ENCODE peak calls at places on chromosomes 16 and 17, in six cellular contexts. J is breast epithelium, U is fibroblast of mammary gland, X is neural crest cell, H is fibroblast of lung, G is left ventricle myocardium inferior. B is an unnamed sample.

GRCh38 chr17:65536573-65537342 is 24.7 kb downstream of the AXIN2 start:
- DNase-seq in G (no peak), H (peak), U (no peak), X (no peak), J (no peak), B (no peak)

GRCh38 chr17:8870406-8871040 is 3.0 kb upstream of the PIK3R6 start:
- DNase-seq in J (no peak), X (no peak), H (no peak), U (no peak), G (no peak), B (peak)

GRCh38 chr16:86371083-86371803 is 139.1 kb upstream of the FOXF1 start:
- DNase-seq in U (no peak), J (no peak), H (no peak), G (no peak), X (peak), B (no peak)

GRCh38 chr17:43879723-43880419 is 27.5 kb downstream of the MPP2 start:
- DNase-seq in H (no peak), X (no peak), U (no peak), G (no peak), J (no peak), B (no peak)

GRCh38 chr16:85649411-85649977 is 36.4 kb downstream of the GSE1 start:
- DNase-seq in J (no peak), U (no peak), X (no peak), H (no peak), G (no peak), B (no peak)

GRCh38 chr17:19943599-19943998 is 34.0 kb downstream of the AKAP10 start:
- DNase-seq in U (no peak), J (no peak), H (no peak), G (no peak), X (no peak), B (no peak)

GRCh38 chr17:18031955-18032354 is 7.0 kb downstream of the ATPAF2 start:
- DNase-seq in H (peak), J (no peak), X (no peak), U (peak), G (no peak), B (no peak)

GRCh38 chr17:66357037-66357436 is 54.6 kb downstream of the PRKCA start:
- DNase-seq in G (no peak), H (peak), U (peak), X (no peak), J (no peak), B (no peak)

GRCh38 chr17:17018021-17018441 is 24.2 kb upstream of the MPRIP start:
- DNase-seq in G (no peak), J (peak), X (no peak), U (no peak), H (no peak), B (no peak)

GRCh38 chr17:69404398-69404797 is 10.1 kb upstream of the MAP2K6 start:
- DNase-seq in G (no peak), X (no peak), J (no peak), H (no peak), U (peak), B (no peak)

GRCh38 chr17:27621557-27621956 is 9.4 kb upstream of the LGALS9 start:
- DNase-seq in G (no peak), X (no peak), H (no peak), U (no peak), J (no peak), B (no peak)

GRCh38 chr17:63707151-63707550 is 7.2 kb upstream of the LIMD2 start:
- DNase-seq in X (no peak), J (no peak), H (no peak), G (no peak), U (no peak), B (no peak)

GRCh38 chr17:1039511-1040215 is 42.7 kb downstream of the TIMM22 start:
- DNase-seq in H (no peak), J (peak), G (peak), U (peak), X (peak), B (peak)

GRCh38 chr17:45705123-45706009 is 78.8 kb upstream of the CRHR1 start:
- DNase-seq in J (no peak), U (peak), H (peak), X (no peak), G (no peak), B (no peak)

GRCh38 chr17:10058924-10059683 is 139.3 kb downstream of the GAS7 start:
- DNase-seq in J (no peak), U (peak), H (no peak), G (no peak), X (no peak), B (no peak)

GRCh38 chr17:66633322-66633965 is 201.5 kb upstream of the CACNG5 start:
- DNase-seq in G (no peak), H (peak), J (no peak), X (no peak), U (peak), B (no peak)

GRCh38 chr17:61461586-61461966 is 9.4 kb downstream of the TBX4 start:
- DNase-seq in J (no peak), G (no peak), X (no peak), U (no peak), H (no peak), B (no peak)

GRCh38 chr16:77064037-77064436 is 127.0 kb upstream of the MON1B start:
- DNase-seq in J (no peak), G (no peak), U (no peak), H (no peak), X (no peak), B (no peak)

GRCh38 chr17:75856062-75856681 is 1.0 kb upstream of the WBP2 start:
- DNase-seq in X (peak), G (no peak), J (no peak), H (no peak), U (no peak), B (no peak)

GRCh38 chr17:80361495-80362220 is 53.3 kb upstream of the ENDOV start:
- DNase-seq in X (peak), U (peak), J (peak), G (no peak), H (no peak), B (no peak)

GRCh38 chr17:55959756-55960155 is 193.5 kb upstream of the ANKFN1 start:
- DNase-seq in X (no peak), G (no peak), U (no peak), J (no peak), H (no peak), B (no peak)

DNA sequence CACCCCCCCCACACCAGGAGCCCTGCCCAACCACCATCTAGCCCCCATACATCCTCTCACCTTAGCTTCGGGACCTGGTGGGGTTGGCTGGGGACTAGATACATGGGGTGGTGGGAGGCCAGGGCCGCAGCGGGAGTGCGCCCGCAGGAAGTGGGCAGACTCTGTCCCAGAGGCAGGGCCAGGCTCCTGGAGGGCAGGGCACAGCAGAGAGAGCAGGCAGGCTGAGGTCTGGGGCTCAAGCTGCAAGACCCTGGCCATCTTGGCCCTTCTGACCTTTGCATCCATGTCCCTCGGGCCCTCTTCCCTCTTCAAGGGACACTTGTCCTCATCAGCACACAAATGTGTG is 2.7 kb downstream of the ENKD1 start:
- DNase-seq in G (no peak), X (no peak), J (no peak), U (no peak), H (no peak), B (no peak)
- TF ChIP-seq CTCF in G (no peak), X (no peak), J (no peak), U (no peak), H (no peak), B (no peak)

GRCh38 chr16:64137976-64138375 is 983.9 kb downstream of the CDH11 start:
- DNase-seq in X (no peak), G (no peak), J (no peak), H (no peak), U (no peak), B (no peak)

GRCh38 chr16:64136314-64136713 is 985.5 kb downstream of the CDH11 start:
- DNase-seq in G (no peak), J (no peak), X (no peak), H (no peak), U (no peak), B (no peak)

GRCh38 chr16:64133396-64133795 is 988.5 kb downstream of the CDH11 start:
- DNase-seq in H (no peak), X (no peak), J (no peak), G (no peak), U (no peak), B (no peak)

GRCh38 chr16:64136743-64137142 is 985.1 kb downstream of the CDH11 start:
- DNase-seq in H (no peak), J (no peak), X (no peak), G (no peak), U (no peak), B (no peak)

DNA sequence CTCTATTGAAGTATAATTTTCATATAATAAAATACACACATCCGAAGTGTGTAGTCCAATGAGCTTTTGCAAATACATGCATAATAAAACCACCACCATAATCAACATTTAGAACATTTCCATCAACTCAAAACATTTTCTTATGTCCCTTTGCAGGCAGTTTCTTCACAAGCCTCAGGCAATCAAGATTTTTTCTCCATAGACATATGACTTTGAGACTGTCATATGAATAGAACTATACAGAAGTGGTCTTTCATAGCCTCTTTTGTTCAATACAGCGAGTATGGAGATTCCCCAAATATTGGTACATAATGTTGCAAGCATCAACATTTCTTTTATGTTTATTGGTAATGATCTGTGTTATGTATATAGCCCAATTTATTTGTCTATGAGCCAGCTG is 983.2 kb downstream of the CDH11 start:
- DNase-seq in H (no peak), U (no peak), J (no peak), X (no peak), G (no peak), B (no peak)
- TF ChIP-seq CTCF in H (no peak), U (no peak), J (no peak), X (no peak), G (no peak), B (no peak)

GRCh38 chr17:77286641-77287431 is 146.1 kb downstream of the SEC14L1 start:
- DNase-seq in U (no peak), X (no peak), G (peak), J (peak), H (peak), B (no peak)
- TF ChIP-seq CTCF in U (no peak), X (no peak), G (no peak), J (no peak), H (no peak), B (no peak)

GRCh38 chr17:37659887-37660286 is 16.6 kb upstream of the DDX52 start:
- DNase-seq in U (no peak), H (no peak), J (no peak), G (no peak), X (no peak), B (no peak)
- TF ChIP-seq CTCF in U (no peak), H (no peak), J (no peak), G (no peak), X (no peak), B (no peak)

DNA sequence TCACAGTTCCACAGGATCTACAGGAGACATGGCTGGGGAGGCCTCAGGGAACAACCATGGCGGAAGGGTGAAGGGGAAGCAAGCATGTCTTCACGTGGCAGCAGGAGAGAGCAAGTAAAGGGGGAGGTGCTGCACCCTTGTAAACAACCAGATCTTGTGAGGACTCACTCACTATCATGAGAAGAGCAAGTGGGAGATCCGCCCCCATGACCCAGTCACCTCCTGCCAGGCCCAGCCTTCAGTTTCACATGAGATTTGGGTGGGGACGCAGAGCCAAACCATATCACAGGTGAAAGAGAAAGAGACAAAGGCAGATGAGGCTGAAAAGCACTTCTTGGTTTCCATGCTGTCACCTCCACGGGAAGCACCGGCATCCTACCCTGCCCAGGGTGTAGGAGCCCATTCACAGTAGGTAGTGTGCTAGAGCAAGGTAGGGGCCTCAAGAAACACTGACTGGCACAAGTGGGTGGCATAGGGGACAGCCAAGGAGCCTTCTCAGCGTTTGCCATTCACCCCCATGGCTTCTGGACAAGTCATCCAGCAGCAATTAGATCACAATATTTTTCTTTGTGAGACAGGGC is 6.6 kb downstream of the NARF start:
- DNase-seq in H (no peak), G (no peak), U (no peak), X (no peak), J (no peak), B (no peak)
- TF ChIP-seq CTCF in H (no peak), G (no peak), U (no peak), X (no peak), J (no peak), B (no peak)

GRCh38 chr17:29931253-29931932 is 1.4 kb upstream of the SSH2 start:
- DNase-seq in G (peak), J (no peak), H (peak), U (peak), X (peak), B (peak)

GRCh38 chr17:29929544-29930398 is at the start of gene SSH2:
- DNase-seq in H (peak), J (peak), X (peak), U (peak), G (peak), B (peak)

GRCh38 chr17:29930399-29931010 is 477 bp upstream of the SSH2 start:
- DNase-seq in U (peak), H (no peak), J (no peak), G (no peak), X (peak), B (no peak)

GRCh38 chr17:29936724-29937123 is 4.7 kb upstream of the EFCAB5 start:
- DNase-seq in U (no peak), H (no peak), G (no peak), J (no peak), X (no peak), B (no peak)

GRCh38 chr17:29933379-29933778 is 3.4 kb upstream of the SSH2 start:
- DNase-seq in U (peak), G (no peak), J (no peak), X (no peak), H (peak), B (no peak)
- TF ChIP-seq CTCF in U (peak), G (no peak), J (no peak), X (no peak), H (peak), B (no peak)

DNA sequence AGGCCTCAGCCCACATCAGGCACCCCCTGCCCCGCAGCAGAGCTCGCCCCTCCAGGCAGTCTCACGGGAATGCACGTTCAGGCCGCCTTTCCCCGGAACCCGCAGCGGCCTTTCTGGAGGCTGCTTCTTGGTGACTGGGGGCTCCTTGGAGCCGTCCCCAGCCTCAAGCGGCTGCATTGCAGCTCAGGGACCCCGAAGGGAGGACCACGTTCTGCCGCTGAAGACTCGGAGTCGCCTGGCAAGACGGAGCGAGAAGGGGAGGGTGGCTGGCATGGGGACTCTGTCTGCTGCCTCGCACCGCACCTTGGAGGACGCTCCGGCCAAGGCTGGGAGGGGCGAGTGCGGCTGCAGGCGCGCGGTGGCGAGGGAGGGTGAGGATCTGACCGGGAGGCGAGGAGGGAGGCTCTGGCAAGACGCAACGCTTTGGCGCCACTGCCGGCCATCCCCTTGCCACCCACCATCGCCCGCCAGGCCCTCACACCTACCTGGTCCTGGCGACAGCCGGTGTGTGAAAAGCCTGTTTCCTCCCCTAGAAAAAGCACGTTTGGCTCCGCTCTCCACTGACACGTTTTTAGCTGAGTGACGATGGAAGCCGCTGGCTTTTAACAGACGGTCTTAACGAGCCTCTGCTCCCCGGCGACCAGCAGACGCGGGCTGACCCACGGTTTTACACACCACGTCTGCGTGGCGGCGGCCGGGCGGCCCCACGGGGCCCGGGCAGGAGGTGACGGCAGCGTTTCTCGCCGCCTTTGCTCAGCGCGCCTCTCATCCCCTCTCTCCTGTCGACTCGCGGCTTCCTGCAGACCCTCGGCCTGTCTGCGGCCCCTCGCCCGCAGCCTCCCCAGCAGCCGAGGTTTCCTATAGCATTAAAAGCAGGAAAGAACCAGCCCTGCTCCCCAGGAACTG is 16.7 kb upstream of the GNG13 start:
- DNase-seq in X (no peak), G (no peak), H (no peak), J (no peak), U (no peak), B (no peak)
- TF ChIP-seq CTCF in X (no peak), G (no peak), H (no peak), J (no peak), U (no peak), B (no peak)

DNA sequence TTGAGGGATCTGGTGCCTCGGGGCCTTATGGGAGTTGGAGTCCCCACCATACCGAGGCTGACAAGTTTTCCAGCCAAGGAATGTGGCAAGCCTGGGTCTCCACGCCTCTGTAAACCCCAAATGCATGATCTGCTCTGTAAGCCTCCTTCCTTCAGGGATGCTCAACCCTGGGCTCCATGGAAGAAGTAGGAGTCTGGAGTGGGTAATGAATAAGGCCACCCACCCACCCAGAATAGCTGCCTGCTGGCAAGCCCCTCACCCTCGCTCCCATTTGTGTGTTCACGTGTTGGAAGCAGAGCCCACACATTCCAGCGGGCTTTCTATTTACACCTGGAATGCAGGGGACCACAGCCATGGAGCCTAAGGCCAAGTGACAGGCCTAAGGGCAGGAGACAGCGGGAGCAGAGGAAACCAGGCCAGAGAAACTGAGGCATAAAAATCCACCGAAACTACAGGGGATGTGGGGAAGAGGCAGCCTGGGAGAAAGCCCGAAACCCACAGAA is 4.4 kb downstream of the DLG4 start:
- DNase-seq in U (no peak), J (no peak), H (no peak), G (no peak), X (no peak), B (no peak)
- TF ChIP-seq CTCF in U (no peak), J (no peak), H (no peak), G (no peak), X (no peak), B (no peak)

B was measured in ascending aorta.